ENCODE peak calls at places on chromosomes 3 and 15, in seven cellular contexts. Q, P, T, N, K, M and W are unnamed samples.

GRCh38 chr15:32641517-32642059 is at the start of gene SCG5:
- DNase-seq in Q (no peak), P (peak; percentile 93), T (peak; percentile 54), N (peak; percentile 73), K (no peak), M (peak; percentile 86), W (peak; percentile 83)

GRCh38 chr3:160038862-160039562 is 50.4 kb downstream of the IL12A start:
- DNase-seq in Q (no peak), P (peak; percentile 81), T (peak; percentile 54), N (peak; percentile 9), K (no peak), M (peak; percentile 78), W (peak; percentile 79)

GRCh38 chr3:53503185-53503584 is 8.8 kb downstream of the CACNA1D start:
- DNase-seq in Q (no peak), P (no peak), T (no peak), N (no peak), K (no peak), M (no peak), W (no peak)

GRCh38 chr3:190695225-190695624 is 167.3 kb downstream of the GMNC start:
- DNase-seq in Q (no peak), P (no peak), T (no peak), N (no peak), K (no peak), M (no peak), W (no peak)

GRCh38 chr15:36807134-36807764 is 227.8 kb downstream of the CDIN1 start:
- DNase-seq in Q (no peak), P (peak; percentile 63), T (no peak), N (no peak), K (no peak), M (no peak), W (no peak)

GRCh38 chr3:40229963-40230362 is 79.5 kb upstream of the EIF1B start:
- DNase-seq in Q (no peak), P (no peak), T (no peak), N (no peak), K (no peak), M (no peak), W (no peak)

GRCh38 chr3:11136871-11137626 is 17.2 kb upstream of the HRH1 start:
- DNase-seq in Q (peak; percentile 99), P (no peak), T (peak; percentile 52), N (peak; percentile 100), K (peak; percentile 90), M (peak; percentile 54), W (no peak)

GRCh38 chr3:139934557-139935070 is 371 bp upstream of the CLSTN2 start:
- DNase-seq in Q (no peak), P (peak; percentile 90), T (peak; percentile 48), N (peak; percentile 39), K (no peak), M (peak; percentile 90), W (peak; percentile 93)

GRCh38 chr15:25668901-25669300 is 194.2 kb downstream of the ATP10A start:
- DNase-seq in Q (peak; percentile 5), P (no peak), T (no peak), N (no peak), K (no peak), M (no peak), W (no peak)

GRCh38 chr3:43619593-43619992 is 2.2 kb downstream of the ANO10 start:
- DNase-seq in Q (no peak), P (peak; percentile 51), T (no peak), N (no peak), K (no peak), M (no peak), W (no peak)

GRCh38 chr3:128803307-128803706 is 76.1 kb upstream of the ACAD9 start:
- DNase-seq in Q (no peak), P (no peak), T (no peak), N (no peak), K (no peak), M (no peak), W (no peak)

GRCh38 chr3:16520636-16521579 is 7.4 kb upstream of the RFTN1 start:
- DNase-seq in Q (no peak), P (no peak), T (no peak), N (no peak), K (no peak), M (no peak), W (no peak)

GRCh38 chr15:51907136-51907862 is 64.3 kb downstream of the LEO1 start:
- DNase-seq in Q (peak; percentile 98), P (no peak), T (no peak), N (peak; percentile 10), K (no peak), M (peak; percentile 39), W (no peak)